ENCODE peak calls at places on chromosomes 11 and 22, in four cellular contexts. N is IMR-90, F is K562, X is keratinocyte. R is an unnamed sample.
A peak's percentile ranks its signal among the peaks of the same experiment; 100 is the strongest.

GRCh38 chr11:75273989-75274391 is 33.4 kb downstream of the TPBGL start:
- DNase-seq in F (no peak), N (no peak), X (no peak), R (no peak)

GRCh38 chr11:32870676-32871075 is 21.9 kb upstream of the QSER1 start:
- DNase-seq in X (no peak), F (peak; percentile 12), N (no peak), R (no peak)

GRCh38 chr22:32818446-32819115 is 17.1 kb downstream of the TIMP3 start:
- DNase-seq in N (no peak), X (no peak), F (no peak), R (no peak)

GRCh38 chr22:35900483-35901168 is 128.0 kb downstream of the RBFOX2 start:
- DNase-seq in X (peak; percentile 25), N (peak; percentile 81), F (no peak), R (peak; percentile 28)

GRCh38 chr11:57460756-57461749 is 725 bp downstream of the RTN4RL2 start:
- DNase-seq in X (no peak), F (peak; percentile 38), N (no peak), R (no peak)

GRCh38 chr11:61279934-61280656 is 15.0 kb downstream of the VWCE start:
- DNase-seq in F (no peak), X (peak; percentile 94), N (peak; percentile 58), R (no peak)

GRCh38 chr11:110991621-110992355 is 253.7 kb upstream of the POU2AF2 start:
- DNase-seq in N (no peak), F (no peak), X (no peak), R (no peak)

GRCh38 chr11:24738972-24739371 is 242.1 kb downstream of the LUZP2 start:
- DNase-seq in N (no peak), X (no peak), F (no peak), R (no peak)

GRCh38 chr11:71843858-71844257 is 10.9 kb downstream of the DEFB108B start:
- DNase-seq in F (no peak), N (no peak), X (no peak), R (no peak)

GRCh38 chr11:130609121-130610035 is 160.9 kb downstream of the ADAMTS15 start:
- DNase-seq in N (no peak), X (no peak), F (peak; percentile 45), R (no peak)

GRCh38 chr11:1749787-1750351 is 526 bp downstream of the IFITM10 start:
- DNase-seq in N (peak; percentile 78), F (peak; percentile 13), X (no peak), R (no peak)

GRCh38 chr11:625636-626319 is 1.0 kb upstream of the CDHR5 start:
- DNase-seq in F (no peak), N (no peak), X (no peak), R (no peak)

GRCh38 chr22:21669026-21669425 is 3.2 kb downstream of the PPIL2 start:
- DNase-seq in X (no peak), F (no peak), N (no peak), R (no peak)

GRCh38 chr11:78978831-78979230 is 404.2 kb upstream of the NARS2 start:
- DNase-seq in N (no peak), F (no peak), X (no peak), R (no peak)

GRCh38 chr11:14132312-14132711 is 169.8 kb downstream of the SPON1 start:
- DNase-seq in F (no peak), X (no peak), N (peak; percentile 5), R (no peak)

GRCh38 chr11:82398300-82398815 is 335.3 kb downstream of the FAM181B start:
- DNase-seq in N (no peak), F (no peak), X (no peak), R (no peak)

GRCh38 chr11:64180871-64181270 is 5.1 kb upstream of the STIP1 start:
- DNase-seq in F (no peak), X (no peak), N (no peak), R (no peak)

GRCh38 chr11:120134931-120135228 is 3.0 kb downstream of the TRIM29 start:
- DNase-seq in N (no peak), F (no peak), X (no peak), R (no peak)

GRCh38 chr22:50011447-50012200 is 941 bp downstream of the IL17REL start:
- DNase-seq in X (no peak), F (no peak), N (no peak), R (no peak)

GRCh38 chr22:22010358-22010757 is 27.8 kb upstream of the TOP3B start:
- DNase-seq in F (no peak), X (no peak), N (no peak), R (no peak)

GRCh38 chr22:40759294-40759840 is 59.8 kb downstream of the SLC25A17 start:
- DNase-seq in X (no peak), N (no peak), F (no peak), R (no peak)

GRCh38 chr22:27844656-27845602 is 43.4 kb upstream of the MN1 start:
- DNase-seq in X (no peak), F (no peak), N (no peak), R (no peak)

GRCh38 chr11:119533931-119534694 is 111.1 kb upstream of the THY1 start:
- DNase-seq in N (peak; percentile 23), X (no peak), F (peak; percentile 76), R (peak; percentile 43)

GRCh38 chr22:18078329-18079041 is 695 bp downstream of the PEX26 start:
- DNase-seq in F (peak; percentile 75), N (peak; percentile 19), X (no peak), R (peak; percentile 26)

GRCh38 chr22:22463855-22464540 is 44.5 kb downstream of the ZNF280B start:
- DNase-seq in N (peak; percentile 57), X (no peak), F (peak; percentile 99), R (peak; percentile 54)

GRCh38 chr11:2369896-2370295 is 7.2 kb upstream of the CD81 start:
- DNase-seq in N (no peak), F (no peak), X (no peak), R (no peak)

GRCh38 chr22:46738642-46738960 is 549 bp upstream of the CERK start:
- DNase-seq in X (no peak), F (no peak), N (no peak), R (no peak)

GRCh38 chr11:93484716-93485115 is 58.5 kb downstream of the SMCO4 start:
- DNase-seq in N (peak; percentile 62), X (no peak), F (no peak), R (no peak)

GRCh38 chr11:13169709-13170108 is 107.9 kb upstream of the BMAL1 start:
- DNase-seq in N (peak; percentile 94), F (no peak), X (peak; percentile 41), R (peak; percentile 48)

GRCh38 chr11:128814856-128815705 is 52.0 kb downstream of the KCNJ1 start:
- DNase-seq in F (no peak), N (peak; percentile 86), X (no peak), R (no peak)

GRCh38 chr22:38111941-38112355 is 1.5 kb upstream of the BAIAP2L2 start:
- DNase-seq in X (no peak), N (no peak), F (no peak), R (no peak)

GRCh38 chr22:38109391-38110000 is 988 bp downstream of the BAIAP2L2 start:
- DNase-seq in N (no peak), X (no peak), F (no peak), R (no peak)

GRCh38 chr22:38108561-38109319 is 1.7 kb downstream of the BAIAP2L2 start:
- DNase-seq in X (no peak), F (no peak), N (no peak), R (no peak)

GRCh38 chr22:38110863-38111852 is 674 bp upstream of the BAIAP2L2 start:
- DNase-seq in F (peak; percentile 43), X (peak; percentile 23), N (no peak), R (no peak)

GRCh38 chr22:38110008-38110862 is at the start of gene BAIAP2L2:
- DNase-seq in N (no peak), X (no peak), F (no peak), R (no peak)
- H3K9me1 ChIP-seq in N (no peaks in the 10 kb centered on the region), X (no peaks in the 10 kb centered on the region), F (no peaks in the 10 kb centered on the region), R (no peaks in the 10 kb centered on the region)

GRCh38 chr11:76577921-76578654 is 92.5 kb downstream of the LRRC32 start:
- DNase-seq in X (no peak), F (no peak), N (no peak), R (no peak)
- H3K9me1 ChIP-seq in X (no peaks in the 10 kb centered on the region), F (no peaks in the 10 kb centered on the region), N (peaks cover 19% of the 10 kb centered on the region), R (no peaks in the 10 kb centered on the region)

GRCh38 chr11:70311616-70312015 is 41.1 kb downstream of the PPFIA1 start:
- DNase-seq in N (no peak), X (no peak), F (no peak), R (no peak)
- H3K9me1 ChIP-seq in N (peaks cover 10% of the 10 kb centered on the region), X (no peaks in the 10 kb centered on the region), F (no peaks in the 10 kb centered on the region), R (no peaks in the 10 kb centered on the region)

DNA sequence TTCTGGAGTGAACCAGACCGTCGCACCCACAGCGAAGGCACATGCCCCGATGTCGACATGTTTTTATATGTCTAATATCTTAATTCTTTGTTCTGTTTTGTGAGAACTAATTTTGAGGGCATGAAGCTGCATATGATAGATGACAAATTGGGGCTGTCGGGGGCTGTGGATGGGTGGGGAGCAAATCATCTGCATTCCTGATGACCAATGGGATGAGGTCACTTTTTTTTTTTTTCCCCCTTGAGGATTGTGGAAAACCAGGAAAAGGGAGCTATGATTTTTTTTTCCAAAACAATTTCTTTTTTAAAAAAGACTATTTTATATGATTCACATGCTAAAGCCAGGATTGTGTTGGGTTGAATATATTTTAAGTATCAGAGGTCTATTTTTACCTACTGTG is 49.2 kb upstream of the OR4B1 start:
- DNase-seq in N (no peak), F (no peak), X (no peak), R (no peak)
- H3K9me1 ChIP-seq in N (peaks cover 16% of the 10 kb centered on the region), F (no peaks in the 10 kb centered on the region), X (no peaks in the 10 kb centered on the region), R (no peaks in the 10 kb centered on the region)

GRCh38 chr11:86160546-86161149 is 83.9 kb upstream of the EED start:
- DNase-seq in X (peak; percentile 99), F (no peak), N (peak; percentile 50), R (peak; percentile 31)
- H3K9me1 ChIP-seq in X (no peaks in the 10 kb centered on the region), F (no peaks in the 10 kb centered on the region), N (peaks cover 6% of the 10 kb centered on the region), R (no peaks in the 10 kb centered on the region)

GRCh38 chr11:95066721-95067041 is at the start of gene SRSF8:
- DNase-seq in N (no peak), F (no peak), X (no peak), R (no peak)
- H3K9me1 ChIP-seq in N (no peaks in the 10 kb centered on the region), F (no peaks in the 10 kb centered on the region), X (no peaks in the 10 kb centered on the region), R (no peaks in the 10 kb centered on the region)

GRCh38 chr11:22561283-22561682 is 64.3 kb downstream of the FANCF start:
- DNase-seq in N (no peak), F (no peak), X (no peak), R (no peak)

GRCh38 chr11:22567759-22568158 is 57.9 kb downstream of the FANCF start:
- DNase-seq in N (no peak), X (no peak), F (no peak), R (no peak)

GRCh38 chr11:22566293-22566692 is 59.3 kb downstream of the FANCF start:
- DNase-seq in F (no peak), N (no peak), X (no peak), R (no peak)
- H3K9me1 ChIP-seq in F (no peaks in the 10 kb centered on the region), N (no peaks in the 10 kb centered on the region), X (no peaks in the 10 kb centered on the region), R (no peaks in the 10 kb centered on the region)

GRCh38 chr11:70454197-70454767 is 56.0 kb downstream of the CTTN start:
- DNase-seq in N (no peak), X (no peak), F (no peak), R (no peak)
- H3K9me1 ChIP-seq in N (no peaks in the 10 kb centered on the region), X (no peaks in the 10 kb centered on the region), F (no peaks in the 10 kb centered on the region), R (no peaks in the 10 kb centered on the region)

R was measured in endothelial cell of umbilical vein.